ENCODE peak calls at places on chromosomes 2 and 18, in five cellular contexts. I, T, B, E and V are unnamed samples.

GRCh38 chr2:182924311-182924710 is 57.9 kb upstream of the FRZB start:
- DNase-seq in I (peak), T (peak), B (no peak), E (no peak), V (no peak)

GRCh38 chr2:19358242-19359020 is at the start of gene OSR1:
- DNase-seq in I (peak), T (peak), B (peak), E (no peak), V (peak)

GRCh38 chr2:218382785-218383184 is 712 bp downstream of the SLC11A1 start:
- DNase-seq in I (no peak), T (no peak), B (no peak), E (no peak), V (no peak)

GRCh38 chr2:102367331-102367971 is 11.9 kb downstream of the IL18R1 start:
- DNase-seq in I (no peak), T (no peak), B (no peak), E (no peak), V (no peak)

GRCh38 chr2:25362049-25362563 is 20.4 kb upstream of the DNMT3A start:
- DNase-seq in I (peak), T (peak), B (peak), E (peak), V (peak)

GRCh38 chr2:39932198-39932597 is 153.1 kb upstream of the THUMPD2 start:
- DNase-seq in I (peak), T (no peak), B (no peak), E (no peak), V (no peak)

GRCh38 chr2:216688731-216689360 is 6.5 kb downstream of the IGFBP5 start:
- DNase-seq in I (no peak), T (no peak), B (peak), E (no peak), V (no peak)

GRCh38 chr18:49494660-49495059 is 7.6 kb upstream of the C18orf32 start:
- DNase-seq in I (no peak), T (no peak), B (no peak), E (no peak), V (no peak)

GRCh38 chr2:191078165-191078867 is 64.3 kb upstream of the STAT1 start:
- DNase-seq in I (no peak), T (no peak), B (no peak), E (no peak), V (no peak)

GRCh38 chr18:12011962-12012549 is 30.7 kb downstream of the IMPA2 start:
- DNase-seq in I (peak), T (no peak), B (no peak), E (no peak), V (no peak)

DNA sequence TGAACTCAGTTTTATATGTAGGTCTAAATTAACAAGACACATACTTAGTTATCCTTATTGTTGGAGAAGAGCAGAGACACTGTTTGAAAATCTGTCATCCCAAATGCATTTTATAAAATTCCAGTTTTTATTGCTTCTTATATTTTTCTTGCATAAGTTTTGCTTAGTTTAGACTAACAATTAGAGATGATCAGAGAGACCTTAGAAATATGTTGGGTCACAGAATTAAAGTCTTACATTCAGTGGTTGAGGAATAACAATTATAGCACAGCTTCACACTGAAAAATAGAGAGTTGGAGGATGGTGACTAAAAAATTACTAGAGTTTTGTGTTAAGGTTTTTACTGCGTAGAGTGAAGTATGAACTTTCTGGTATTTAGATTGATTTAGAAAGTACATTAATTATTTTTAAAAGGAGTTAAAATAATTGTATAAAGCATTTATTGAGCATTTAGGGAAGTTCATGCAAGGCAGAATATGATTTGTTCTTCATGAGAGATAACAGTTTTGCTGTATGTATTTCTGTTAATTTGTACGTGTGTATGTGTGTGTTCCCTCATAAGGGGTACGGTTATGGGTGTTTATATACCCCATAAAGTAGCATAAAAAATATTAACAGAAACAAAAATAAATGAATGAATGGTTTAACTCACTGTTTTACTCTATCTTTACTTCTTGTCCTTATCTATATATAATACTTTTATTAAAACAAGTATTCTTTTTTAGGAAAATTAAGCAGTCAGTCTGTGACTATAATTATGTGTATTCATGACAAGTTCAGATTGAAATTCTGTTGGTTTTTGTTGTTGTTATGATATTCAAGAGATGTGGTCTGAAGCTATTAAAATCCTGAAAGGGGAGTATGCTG is 31.2 kb downstream of the DDX1 start:
- DNase-seq in I (no peak), T (no peak), B (no peak), E (no peak), V (no peak)
- H3K4me3 ChIP-seq in I (no peak), T (no peak), B (no peak), E (no peak), V (no peak)

GRCh38 chr2:85776672-85777071 is 22.9 kb downstream of the ATOH8 start:
- DNase-seq in I (no peak), T (no peak), B (no peak), E (no peak), V (no peak)

GRCh38 chr2:85780316-85781092 is 26.7 kb downstream of the ATOH8 start:
- DNase-seq in I (no peak), T (no peak), B (no peak), E (no peak), V (no peak)

GRCh38 chr2:85777441-85777861 is 23.7 kb downstream of the ATOH8 start:
- DNase-seq in I (no peak), T (peak), B (no peak), E (no peak), V (no peak)

GRCh38 chr2:85778646-85779364 is 25.0 kb downstream of the ATOH8 start:
- DNase-seq in I (no peak), T (no peak), B (no peak), E (no peak), V (no peak)

DNA sequence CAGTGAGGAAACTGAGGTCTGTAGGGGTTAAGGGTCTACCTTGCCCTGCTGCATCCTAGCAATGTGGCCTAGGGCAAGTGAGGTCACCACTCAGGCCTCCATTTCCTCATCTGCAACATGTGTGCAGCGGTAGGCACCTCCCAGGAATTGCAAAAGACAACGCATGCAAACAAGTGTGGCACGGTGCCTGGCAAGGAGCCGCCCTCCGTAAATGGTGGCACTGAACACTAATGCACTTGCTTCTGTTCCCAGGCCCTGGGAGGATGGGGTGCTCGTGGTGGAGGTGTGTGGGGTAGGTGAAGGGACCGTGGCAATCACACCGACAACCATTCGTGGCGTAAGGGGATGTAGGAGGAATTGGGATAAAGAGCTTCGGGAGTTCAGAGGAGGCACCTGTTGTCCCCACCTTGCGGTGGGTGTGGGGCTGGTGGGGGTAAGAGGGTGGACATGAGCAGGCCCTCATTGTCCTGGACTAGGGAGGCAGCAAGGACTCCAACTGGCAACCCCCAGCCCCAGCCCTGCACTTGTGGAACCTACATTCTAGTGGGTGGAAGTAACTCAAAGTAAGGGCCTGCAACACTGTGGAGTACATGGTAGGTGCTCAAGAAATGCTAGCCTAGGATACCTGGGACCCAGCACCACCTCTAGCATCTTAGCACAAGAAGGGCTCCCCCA is 26.0 kb downstream of the ATOH8 start:
- DNase-seq in I (no peak), T (no peak), B (no peak), E (no peak), V (no peak)
- H2BK15ac ChIP-seq in I (no peak), T (no peak), B (no peak), E (no peak), V (no peak)

DNA sequence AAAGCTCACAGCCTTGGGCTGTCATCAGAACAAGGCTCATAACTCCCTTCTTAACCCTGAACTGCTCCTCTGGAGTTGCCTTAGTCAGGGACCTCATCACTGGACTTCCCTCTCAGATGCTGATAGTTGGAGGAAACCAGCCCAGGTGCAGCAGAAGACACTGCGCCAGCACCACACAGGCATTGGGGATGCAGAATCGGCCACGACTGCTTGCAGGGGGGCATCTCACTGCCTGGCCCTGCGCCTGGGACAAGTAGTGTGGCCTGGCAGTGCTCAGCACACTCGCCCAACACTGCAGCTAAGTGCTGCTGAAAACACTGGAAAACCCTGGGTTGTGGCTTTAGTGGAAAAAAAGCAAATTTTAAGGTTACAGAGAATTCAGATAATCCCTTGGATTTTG is 68.7 kb downstream of the NCK2 start:
- DNase-seq in I (no peak), T (no peak), B (no peak), E (no peak), V (no peak)
- H3K4me3 ChIP-seq in I (no peak), T (no peak), B (no peak), E (no peak), V (no peak)

GRCh38 chr2:63843791-63844190 is 2.1 kb downstream of the UGP2 start:
- DNase-seq in I (no peak), T (peak), B (no peak), E (no peak), V (no peak)

GRCh38 chr2:63840785-63841253 is 877 bp upstream of the UGP2 start:
- DNase-seq in I (peak), T (peak), B (peak), E (peak), V (peak)

GRCh38 chr2:63843093-63843492 is 1.4 kb downstream of the UGP2 start:
- DNase-seq in I (no peak), T (no peak), B (no peak), E (no peak), V (no peak)

GRCh38 chr2:63841254-63842022 is at the start of gene UGP2:
- DNase-seq in I (peak), T (peak), B (peak), E (peak), V (peak)

DNA sequence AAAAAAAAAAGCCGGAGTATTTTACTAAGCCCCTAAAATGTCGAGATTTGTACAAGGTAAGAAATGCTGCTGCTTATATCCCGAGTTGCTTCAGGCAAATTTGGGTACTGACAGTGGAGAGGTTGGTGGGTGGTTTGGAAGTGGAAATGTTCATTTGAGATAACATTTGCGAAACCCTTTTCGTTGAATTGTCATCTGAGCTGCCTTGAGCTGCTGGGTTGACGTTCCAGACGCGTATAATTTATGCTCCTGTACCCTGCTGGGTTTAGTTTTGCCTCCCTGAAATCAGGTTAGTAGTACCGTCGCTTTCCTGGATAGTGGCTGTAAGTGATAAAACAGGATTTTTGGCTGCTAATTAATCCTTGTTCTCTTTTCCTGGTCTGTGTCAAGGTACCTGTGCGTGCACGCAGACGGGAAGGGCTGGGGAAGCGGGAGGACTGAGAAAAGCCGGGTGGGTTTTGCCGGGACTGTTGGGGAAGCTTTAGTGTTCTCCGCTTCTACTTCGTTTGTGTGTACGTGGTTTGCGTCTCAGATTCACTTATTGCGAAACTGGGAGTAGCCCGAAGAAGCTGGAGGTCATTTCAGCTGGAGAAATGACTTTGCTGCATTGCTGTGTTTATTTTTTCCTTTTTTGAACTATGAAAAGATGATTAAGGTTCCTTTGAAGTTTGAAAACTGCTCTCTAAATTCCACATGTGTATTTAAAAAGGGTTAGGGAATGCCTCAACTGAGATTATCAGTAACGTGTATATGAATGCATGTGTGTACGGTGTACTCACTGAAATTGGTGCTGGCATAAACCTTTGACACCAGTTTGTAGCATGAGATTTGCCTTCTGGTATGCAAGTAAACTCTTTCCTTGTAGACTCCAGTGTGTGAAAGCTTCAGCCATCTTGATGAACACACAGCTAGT is 709 bp downstream of the UGP2 start:
- DNase-seq in I (peak), T (peak), B (no peak), E (no peak), V (no peak)
- H2BK15ac ChIP-seq in I (peak), T (no peak), B (no peak), E (no peak), V (no peak)

GRCh38 chr2:142877265-142877756 is at the start of gene KYNU:
- DNase-seq in I (peak), T (peak), B (no peak), E (no peak), V (no peak)
- H3K4me3 ChIP-seq in I (no peak), T (peak), B (no peak), E (no peak), V (no peak)